ENCODE peak calls at places on chromosomes 1 and 21, in five cellular contexts. E is HCT116, K is IMR-90, T is A549, F is GM12878. Z is an unnamed sample.

GRCh38 chr1:184289825-184290550 is 96.8 kb upstream of the C1orf21 start:
- DNase-seq in E (peak; percentile 8), K (no peak), T (peak; percentile 54), F (no peak), Z (no peak)

GRCh38 chr21:44865561-44866280 is 7.8 kb downstream of the PTTG1IP start:
- DNase-seq in E (no peak), K (no peak), T (no peak), F (no peak), Z (no peak)

GRCh38 chr1:178939328-178939727 is 68.5 kb upstream of the ANGPTL1 start:
- DNase-seq in E (no peak), K (no peak), T (no peak), F (no peak), Z (no peak)

GRCh38 chr1:163443863-163444262 is 122.1 kb downstream of the NUF2 start:
- DNase-seq in E (no peak), K (no peak), T (no peak), F (no peak), Z (no peak)

GRCh38 chr21:43767980-43768867 is 7.9 kb downstream of the CSTB start:
- DNase-seq in E (peak; percentile 39), K (peak; percentile 75), T (peak; percentile 89), F (no peak), Z (peak; percentile 96)

GRCh38 chr1:36322786-36323635 is 434 bp downstream of the EVA1B start:
- DNase-seq in E (no peak), K (peak; percentile 59), T (no peak), F (no peak), Z (peak; percentile 77)

GRCh38 chr1:247448107-247448778 is 9.7 kb downstream of the OR2B11 start:
- DNase-seq in E (no peak), K (peak; percentile 31), T (peak; percentile 72), F (no peak), Z (peak; percentile 57)

GRCh38 chr21:42340187-42340586 is 10.6 kb downstream of the TFF2 start:
- DNase-seq in E (no peak), K (no peak), T (no peak), F (no peak), Z (no peak)

GRCh38 chr1:12620142-12620865 is 2.3 kb upstream of the DHRS3 start:
- DNase-seq in E (no peak), K (no peak), T (no peak), F (no peak), Z (no peak)

GRCh38 chr1:165844114-165844798 is 16.8 kb downstream of the UCK2 start:
- DNase-seq in E (no peak), K (no peak), T (no peak), F (no peak), Z (no peak)

GRCh38 chr1:30525980-30526651 is 197.3 kb downstream of the MATN1 start:
- DNase-seq in E (peak; percentile 79), K (peak; percentile 44), T (peak; percentile 53), F (no peak), Z (no peak)

GRCh38 chr1:22418852-22419480 is 32.7 kb upstream of the ZBTB40 start:
- DNase-seq in E (no peak), K (peak; percentile 59), T (no peak), F (peak; percentile 7), Z (no peak)

GRCh38 chr1:13888351-13888996 is 188.5 kb downstream of the PRDM2 start:
- DNase-seq in E (no peak), K (no peak), T (no peak), F (no peak), Z (no peak)

GRCh38 chr1:23537296-23537993 is 6.4 kb upstream of the E2F2 start:
- DNase-seq in E (no peak), K (peak; percentile 68), T (no peak), F (no peak), Z (no peak)

GRCh38 chr1:98947071-98947470 is 57.6 kb downstream of the PLPPR5 start:
- DNase-seq in E (no peak), K (no peak), T (no peak), F (no peak), Z (no peak)

GRCh38 chr1:227545361-227545760 is 18.0 kb upstream of the ZNF678 start:
- DNase-seq in E (no peak), K (no peak), T (no peak), F (no peak), Z (no peak)

GRCh38 chr1:54323324-54323739 is 82.9 kb downstream of the SSBP3 start:
- DNase-seq in E (no peak), K (no peak), T (no peak), F (no peak), Z (no peak)

GRCh38 chr1:46037597-46037936 is 94.9 kb downstream of the PIK3R3 start:
- DNase-seq in E (peak; percentile 6), K (no peak), T (no peak), F (no peak), Z (no peak)

GRCh38 chr1:154190550-154190949 is 1.4 kb downstream of the TPM3 start:
- DNase-seq in E (no peak), K (peak; percentile 50), T (no peak), F (no peak), Z (no peak)

GRCh38 chr1:115065021-115065420 is 24.3 kb downstream of the TSPAN2 start:
- DNase-seq in E (no peak), K (no peak), T (no peak), F (no peak), Z (no peak)

GRCh38 chr1:169707917-169708604 is 3.4 kb downstream of the SELL start:
- DNase-seq in E (no peak), K (no peak), T (no peak), F (no peak), Z (no peak)

GRCh38 chr1:219900201-219900600 is 28.2 kb downstream of the SLC30A10 start:
- DNase-seq in E (no peak), K (no peak), T (no peak), F (no peak), Z (no peak)

GRCh38 chr1:229253170-229253974 is 17.5 kb upstream of the RAB4A start:
- DNase-seq in E (no peak), K (peak; percentile 32), T (peak; percentile 72), F (no peak), Z (no peak)

GRCh38 chr1:145961109-145961424 is 3.2 kb upstream of the LIX1L start:
- DNase-seq in E (no peak), K (no peak), T (no peak), F (no peak), Z (no peak)

GRCh38 chr1:34597877-34598514 is 156.9 kb upstream of the GJB5 start:
- DNase-seq in E (peak; percentile 50), K (peak; percentile 6), T (peak; percentile 48), F (peak; percentile 41), Z (peak; percentile 78)

GRCh38 chr21:45388611-45389296 is 16.2 kb upstream of the COL18A1 start:
- DNase-seq in E (no peak), K (no peak), T (no peak), F (no peak), Z (no peak)

GRCh38 chr1:59184506-59184905 is 112.4 kb upstream of the FGGY start:
- DNase-seq in E (no peak), K (no peak), T (no peak), F (no peak), Z (no peak)
- TF ChIP-seq RAD21 in E (no peak), K (no peak), T (no peak), F (no peak), Z (no peak)

DNA sequence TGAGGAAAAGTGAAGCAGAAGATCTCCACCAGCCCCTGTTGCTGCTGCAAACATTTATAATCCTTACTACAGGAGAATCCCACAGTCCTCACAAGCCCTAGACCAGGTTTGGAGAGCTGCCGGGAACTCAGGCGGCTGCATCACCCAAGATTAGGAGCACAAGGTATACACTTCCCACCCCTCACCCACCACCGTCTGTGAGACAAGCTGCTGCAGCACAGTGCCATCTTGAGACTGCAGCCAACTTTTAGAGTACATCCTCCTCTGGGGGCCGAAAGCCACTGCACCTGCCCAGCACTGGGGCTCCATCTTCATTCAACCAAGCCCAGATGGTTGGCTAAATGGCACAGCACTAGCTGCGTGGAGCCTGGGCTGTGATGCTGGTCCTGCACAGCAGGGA is 13.8 kb downstream of the OLFML3 start:
- DNase-seq in E (no peak), K (no peak), T (no peak), F (no peak), Z (no peak)
- TF ChIP-seq RAD21 in E (no peak), K (no peak), T (no peak), F (no peak), Z (no peak)

GRCh38 chr1:6690186-6690585 is 11.4 kb downstream of the DNAJC11 start:
- DNase-seq in E (no peak), K (no peak), T (no peak), F (no peak), Z (no peak)

GRCh38 chr1:6695861-6696260 is 5.8 kb downstream of the DNAJC11 start:
- DNase-seq in E (no peak), K (peak; percentile 28), T (no peak), F (no peak), Z (no peak)

GRCh38 chr1:6691507-6691906 is 10.1 kb downstream of the DNAJC11 start:
- DNase-seq in E (no peak), K (no peak), T (no peak), F (no peak), Z (no peak)

GRCh38 chr1:6692956-6693355 is 8.7 kb downstream of the DNAJC11 start:
- DNase-seq in E (no peak), K (no peak), T (no peak), F (no peak), Z (no peak)

GRCh38 chr1:6694126-6694713 is 7.4 kb downstream of the DNAJC11 start:
- DNase-seq in E (no peak), K (no peak), T (no peak), F (no peak), Z (no peak)
- TF ChIP-seq RAD21 in E (no peak), K (no peak), T (no peak), F (no peak), Z (no peak)

DNA sequence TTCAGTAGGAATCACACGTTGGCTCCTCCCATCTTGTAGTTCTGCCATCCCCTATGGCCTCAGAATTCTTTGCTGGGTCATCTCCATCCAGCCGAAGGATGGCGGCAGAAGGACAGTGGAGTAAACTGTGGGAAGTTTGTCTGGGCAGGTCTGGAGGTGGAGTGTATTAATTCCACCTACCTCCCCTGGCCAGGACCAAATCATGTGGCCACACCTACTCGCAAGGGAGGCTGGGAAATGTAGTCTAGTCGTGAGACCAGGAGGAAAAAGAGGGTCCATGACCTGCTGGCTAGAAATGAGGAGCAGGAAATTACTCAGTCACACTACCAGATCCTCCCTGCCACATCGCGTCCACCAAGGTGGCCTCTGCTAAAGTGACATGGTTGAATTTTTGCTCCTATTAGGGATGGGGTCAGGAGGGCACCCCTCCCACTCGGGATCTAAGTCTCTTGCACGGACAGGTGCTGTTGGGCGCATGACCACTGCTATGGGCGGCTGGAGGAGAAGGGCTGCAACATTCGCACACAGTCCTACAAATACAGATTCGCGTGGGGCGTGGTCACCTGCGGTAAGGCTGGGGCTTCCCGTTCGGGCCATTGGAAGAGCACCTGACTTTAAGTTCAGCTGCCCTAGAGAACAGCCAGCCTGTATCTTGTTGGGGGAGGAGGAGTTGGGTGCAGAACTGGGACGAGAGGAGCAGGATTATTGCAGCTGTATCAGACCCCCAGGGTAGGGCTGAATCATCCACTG is 19.5 kb downstream of the PLA2G5 start:
- DNase-seq in E (peak; percentile 13), K (no peak), T (peak; percentile 26), F (no peak), Z (peak; percentile 44)
- TF ChIP-seq RAD21 in E (no peak), K (no peak), T (no peak), F (no peak), Z (no peak)